ENCODE peak calls at places on chromosome 7, in five cellular contexts. Z is CD4-positive, alpha-beta T cell; C is NCI-H1092 treated with DMSO at 0.1 percent for 48 hours; D is cerebellar cortex; G is GM13977. E is an unnamed sample.

GRCh38 chr7:149874644-149875028 is 867 bp downstream of the ATP6V0E2 start:
- DNase-seq in G (no peak), D (peak; percentile 78), Z (no peak), C (no peak), E (no peak)

GRCh38 chr7:106332186-106332585 is 47.4 kb upstream of the NAMPT start:
- DNase-seq in G (no peak), C (no peak), D (no peak), Z (no peak), E (no peak)

GRCh38 chr7:137681657-137682562 is 164.9 kb downstream of the DGKI start:
- DNase-seq in G (no peak), C (no peak), D (no peak), Z (no peak), E (no peak)

GRCh38 chr7:157248659-157249058 is 88.1 kb upstream of the DNAJB6 start:
- DNase-seq in C (no peak), D (no peak), Z (no peak), G (no peak), E (no peak)

GRCh38 chr7:108109216-108109908 is 20.8 kb downstream of the LAMB4 start:
- DNase-seq in C (peak; percentile 55), G (peak; percentile 17), Z (no peak), D (peak; percentile 3), E (no peak)

GRCh38 chr7:95886501-95887090 is 114.2 kb downstream of the DYNC1I1 start:
- DNase-seq in D (no peak), C (peak; percentile 11), Z (no peak), G (no peak), E (no peak)

GRCh38 chr7:39661960-39662359 is 38.6 kb downstream of the RALA start:
- DNase-seq in G (no peak), D (no peak), Z (no peak), C (no peak), E (no peak)

GRCh38 chr7:23467731-23468720 is 2.3 kb downstream of the IGF2BP3 start:
- DNase-seq in C (peak; percentile 20), D (peak; percentile 29), Z (no peak), G (peak; percentile 67), E (no peak)

GRCh38 chr7:5396542-5396941 is 27.1 kb downstream of the TNRC18 start:
- DNase-seq in G (peak; percentile 83), Z (peak; percentile 41), C (no peak), D (no peak), E (peak; percentile 50)

GRCh38 chr7:26279405-26279804 is 12.3 kb upstream of the SNX10 start:
- DNase-seq in Z (no peak), G (no peak), D (peak; percentile 20), C (no peak), E (no peak)

GRCh38 chr7:133650487-133651292 is 397.8 kb downstream of the EXOC4 start:
- DNase-seq in G (no peak), Z (no peak), C (no peak), D (no peak), E (no peak)